ENCODE peak calls at places on chromosomes 16 and 17, in nine cellular contexts. One of them, this sample, is unnamed.
A peak's percentile ranks its signal among the peaks of the same experiment; 100 is the strongest.

GRCh38 chr17:61833536-61834203 is 29.7 kb downstream of the BRIP1 start:
- DNase-seq in adrenal gland: no peak
- DNase-seq in stomach: no peak
- DNase-seq in right cardiac atrium: no peak
- DNase-seq in aorta: no peak
- DNase-seq in naive thymus-derived CD4-positive, alpha-beta T cell: no peak
- DNase-seq in cardiac muscle cell: no peak
- DNase-seq in CD4-positive, CD25-positive, alpha-beta regulatory T cell: no peak
- DNase-seq in GM23338: peak; percentile 19
- DNase-seq in this sample: peak; percentile 68

GRCh38 chr16:51262428-51262827 is 111.4 kb upstream of the SALL1 start:
- DNase-seq in right cardiac atrium: no peak
- DNase-seq in CD4-positive, CD25-positive, alpha-beta regulatory T cell: no peak
- DNase-seq in GM23338: no peak
- DNase-seq in naive thymus-derived CD4-positive, alpha-beta T cell: no peak
- DNase-seq in aorta: no peak
- DNase-seq in adrenal gland: no peak
- DNase-seq in stomach: no peak
- DNase-seq in cardiac muscle cell: no peak
- DNase-seq in this sample: no peak

GRCh38 chr16:82302007-82302733 is 132.1 kb upstream of the MPHOSPH6 start:
- DNase-seq in cardiac muscle cell: no peak
- DNase-seq in aorta: no peak
- DNase-seq in GM23338: no peak
- DNase-seq in adrenal gland: no peak
- DNase-seq in stomach: no peak
- DNase-seq in CD4-positive, CD25-positive, alpha-beta regulatory T cell: no peak
- DNase-seq in right cardiac atrium: peak; percentile 49
- DNase-seq in naive thymus-derived CD4-positive, alpha-beta T cell: no peak
- DNase-seq in this sample: no peak

GRCh38 chr16:83994703-83995102 is 26.7 kb downstream of the NECAB2 start:
- DNase-seq in adrenal gland: no peak
- DNase-seq in CD4-positive, CD25-positive, alpha-beta regulatory T cell: no peak
- DNase-seq in cardiac muscle cell: no peak
- DNase-seq in aorta: peak; percentile 45
- DNase-seq in stomach: no peak
- DNase-seq in naive thymus-derived CD4-positive, alpha-beta T cell: no peak
- DNase-seq in right cardiac atrium: no peak
- DNase-seq in GM23338: no peak
- DNase-seq in this sample: no peak

GRCh38 chr17:48282303-48282702 is 147.7 kb downstream of the SKAP1 start:
- DNase-seq in GM23338: no peak
- DNase-seq in naive thymus-derived CD4-positive, alpha-beta T cell: no peak
- DNase-seq in aorta: no peak
- DNase-seq in adrenal gland: no peak
- DNase-seq in right cardiac atrium: no peak
- DNase-seq in cardiac muscle cell: no peak
- DNase-seq in stomach: no peak
- DNase-seq in CD4-positive, CD25-positive, alpha-beta regulatory T cell: no peak
- DNase-seq in this sample: no peak

GRCh38 chr17:35930211-35931065 is at the start of gene RDM1:
- DNase-seq in CD4-positive, CD25-positive, alpha-beta regulatory T cell: peak; percentile 90
- DNase-seq in naive thymus-derived CD4-positive, alpha-beta T cell: peak; percentile 59
- DNase-seq in aorta: peak; percentile 72
- DNase-seq in stomach: peak; percentile 56
- DNase-seq in cardiac muscle cell: peak; percentile 89
- DNase-seq in adrenal gland: peak; percentile 57
- DNase-seq in right cardiac atrium: peak; percentile 87
- DNase-seq in GM23338: peak; percentile 96
- DNase-seq in this sample: peak; percentile 35

GRCh38 chr17:73750975-73751374 is 106.7 kb upstream of the SDK2 start:
- DNase-seq in right cardiac atrium: no peak
- DNase-seq in GM23338: no peak
- DNase-seq in naive thymus-derived CD4-positive, alpha-beta T cell: no peak
- DNase-seq in cardiac muscle cell: peak; percentile 20
- DNase-seq in stomach: peak; percentile 37
- DNase-seq in CD4-positive, CD25-positive, alpha-beta regulatory T cell: no peak
- DNase-seq in adrenal gland: no peak
- DNase-seq in aorta: no peak
- DNase-seq in this sample: no peak

GRCh38 chr17:77210331-77210730 is 69.6 kb downstream of the SEC14L1 start:
- DNase-seq in naive thymus-derived CD4-positive, alpha-beta T cell: no peak
- DNase-seq in stomach: no peak
- DNase-seq in right cardiac atrium: no peak
- DNase-seq in GM23338: no peak
- DNase-seq in adrenal gland: no peak
- DNase-seq in CD4-positive, CD25-positive, alpha-beta regulatory T cell: no peak
- DNase-seq in cardiac muscle cell: no peak
- DNase-seq in aorta: no peak
- DNase-seq in this sample: no peak

GRCh38 chr16:86653289-86654006 is 75.1 kb downstream of the FOXL1 start:
- DNase-seq in CD4-positive, CD25-positive, alpha-beta regulatory T cell: no peak
- DNase-seq in cardiac muscle cell: no peak
- DNase-seq in stomach: no peak
- DNase-seq in naive thymus-derived CD4-positive, alpha-beta T cell: no peak
- DNase-seq in aorta: no peak
- DNase-seq in adrenal gland: no peak
- DNase-seq in GM23338: no peak
- DNase-seq in right cardiac atrium: no peak
- DNase-seq in this sample: no peak

GRCh38 chr16:78163772-78164391 is 64.4 kb downstream of the WWOX start:
- DNase-seq in aorta: no peak
- DNase-seq in right cardiac atrium: no peak
- DNase-seq in CD4-positive, CD25-positive, alpha-beta regulatory T cell: no peak
- DNase-seq in stomach: no peak
- DNase-seq in GM23338: no peak
- DNase-seq in naive thymus-derived CD4-positive, alpha-beta T cell: no peak
- DNase-seq in adrenal gland: no peak
- DNase-seq in cardiac muscle cell: no peak
- DNase-seq in this sample: no peak

GRCh38 chr16:84985079-84986065 is 26.0 kb downstream of the ZDHHC7 start:
- DNase-seq in stomach: no peak
- DNase-seq in aorta: no peak
- DNase-seq in GM23338: no peak
- DNase-seq in CD4-positive, CD25-positive, alpha-beta regulatory T cell: no peak
- DNase-seq in right cardiac atrium: no peak
- DNase-seq in naive thymus-derived CD4-positive, alpha-beta T cell: no peak
- DNase-seq in adrenal gland: peak; percentile 63
- DNase-seq in cardiac muscle cell: no peak
- DNase-seq in this sample: peak; percentile 86

GRCh38 chr16:63841271-63841670 is 1280.6 kb downstream of the CDH11 start:
- DNase-seq in GM23338: no peak
- DNase-seq in cardiac muscle cell: no peak
- DNase-seq in stomach: no peak
- DNase-seq in right cardiac atrium: no peak
- DNase-seq in naive thymus-derived CD4-positive, alpha-beta T cell: no peak
- DNase-seq in aorta: no peak
- DNase-seq in adrenal gland: no peak
- DNase-seq in CD4-positive, CD25-positive, alpha-beta regulatory T cell: no peak
- DNase-seq in this sample: no peak

DNA sequence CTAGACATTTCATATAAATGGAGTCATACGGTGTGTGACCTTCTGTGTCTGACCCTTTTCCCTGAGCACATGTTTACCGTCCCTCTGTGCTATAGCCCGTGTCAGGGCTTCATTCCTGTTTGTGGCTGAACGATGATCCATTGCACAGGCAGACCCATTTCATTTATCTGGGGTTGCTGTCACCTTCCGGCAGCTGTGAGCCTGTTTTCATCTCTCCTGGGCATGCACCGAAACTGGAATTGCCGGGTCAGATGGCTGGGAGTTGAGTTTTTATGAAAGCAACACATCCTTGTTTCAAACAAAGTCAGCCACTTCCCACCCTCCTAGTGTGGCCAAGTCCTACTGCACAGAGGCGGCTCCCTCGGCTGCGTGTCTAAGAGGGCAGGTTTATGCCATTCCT is 25.5 kb downstream of the BAIAP2 start:
- DNase-seq in adrenal gland: no peak
- DNase-seq in stomach: no peak
- DNase-seq in naive thymus-derived CD4-positive, alpha-beta T cell: no peak
- DNase-seq in GM23338: no peak
- DNase-seq in cardiac muscle cell: no peak
- DNase-seq in CD4-positive, CD25-positive, alpha-beta regulatory T cell: no peak
- DNase-seq in aorta: no peak
- DNase-seq in right cardiac atrium: no peak
- DNase-seq in this sample: no peak
- H3K4me1 ChIP-seq in adrenal gland: no peaks in the 10 kb centered on the region
- H3K4me1 ChIP-seq in stomach: peaks cover 68% of the 10 kb centered on the region
- H3K4me1 ChIP-seq in naive thymus-derived CD4-positive, alpha-beta T cell: no peaks in the 10 kb centered on the region
- H3K4me1 ChIP-seq in GM23338: no peaks in the 10 kb centered on the region
- H3K4me1 ChIP-seq in cardiac muscle cell: peaks cover 15% of the 10 kb centered on the region
- H3K4me1 ChIP-seq in CD4-positive, CD25-positive, alpha-beta regulatory T cell: no peaks in the 10 kb centered on the region
- H3K4me1 ChIP-seq in aorta: no peaks in the 10 kb centered on the region
- H3K4me1 ChIP-seq in right cardiac atrium: peaks cover 20% of the 10 kb centered on the region
- H3K4me1 ChIP-seq in this sample: peaks cover 38% of the 10 kb centered on the region

DNA sequence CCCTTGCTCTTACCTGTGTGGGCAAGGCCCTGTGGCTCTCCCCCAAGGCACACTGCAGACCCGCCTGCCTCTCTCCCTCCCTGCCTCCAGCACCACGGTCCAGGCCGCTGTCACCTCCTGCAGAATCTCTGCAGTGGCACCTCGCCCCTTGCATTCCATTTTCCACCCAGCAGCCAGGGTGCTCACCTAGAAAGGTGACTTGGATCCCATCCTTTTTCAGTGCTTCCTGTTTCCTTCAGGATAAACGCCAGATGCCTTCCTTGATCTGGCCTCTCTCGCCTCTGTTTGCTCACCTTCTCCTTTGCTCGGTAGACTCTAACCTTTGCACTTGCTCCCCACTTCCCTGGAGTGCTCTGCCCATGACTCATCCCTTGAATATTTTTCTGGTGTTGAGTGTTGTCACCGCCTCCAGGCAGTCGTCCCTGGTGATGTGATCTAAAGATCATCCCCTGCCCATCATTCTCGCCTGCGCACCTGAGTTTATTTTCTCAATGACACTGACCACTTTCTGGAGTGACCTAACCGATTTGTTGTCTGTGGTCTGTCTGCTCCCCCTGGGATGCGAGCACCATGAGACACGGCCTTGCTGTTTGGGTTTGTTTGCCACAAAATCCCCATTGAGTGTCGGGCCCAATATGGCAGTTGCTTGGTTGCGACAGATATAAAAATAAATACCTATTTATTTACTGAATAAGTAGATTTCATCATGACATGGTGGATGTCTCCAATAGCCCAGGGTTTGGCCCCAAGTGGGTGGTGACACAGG is 79.1 kb upstream of the LGALS9 start:
- DNase-seq in cardiac muscle cell: no peak
- DNase-seq in GM23338: no peak
- DNase-seq in stomach: no peak
- DNase-seq in CD4-positive, CD25-positive, alpha-beta regulatory T cell: no peak
- DNase-seq in adrenal gland: no peak
- DNase-seq in naive thymus-derived CD4-positive, alpha-beta T cell: no peak
- DNase-seq in right cardiac atrium: peak; percentile 11
- DNase-seq in aorta: no peak
- DNase-seq in this sample: no peak
- H3K4me3 ChIP-seq in cardiac muscle cell: no peak overlapping the region
- H3K4me3 ChIP-seq in GM23338: no peak overlapping the region
- H3K4me3 ChIP-seq in stomach: no peak overlapping the region
- H3K4me3 ChIP-seq in CD4-positive, CD25-positive, alpha-beta regulatory T cell: no peak overlapping the region
- H3K4me3 ChIP-seq in adrenal gland: no peak overlapping the region
- H3K4me3 ChIP-seq in naive thymus-derived CD4-positive, alpha-beta T cell: no peak overlapping the region
- H3K4me3 ChIP-seq in right cardiac atrium: no peak overlapping the region
- H3K4me3 ChIP-seq in aorta: no peak overlapping the region
- H3K4me3 ChIP-seq in this sample: no peak overlapping the region

GRCh38 chr16:89370601-89371000 is 119.8 kb downstream of the ANKRD11 start:
- DNase-seq in adrenal gland: no peak
- DNase-seq in right cardiac atrium: no peak
- DNase-seq in CD4-positive, CD25-positive, alpha-beta regulatory T cell: no peak
- DNase-seq in aorta: no peak
- DNase-seq in cardiac muscle cell: no peak
- DNase-seq in GM23338: no peak
- DNase-seq in stomach: no peak
- DNase-seq in naive thymus-derived CD4-positive, alpha-beta T cell: no peak
- DNase-seq in this sample: no peak
- H3K4me1 ChIP-seq in adrenal gland: peaks cover 14% of the 10 kb centered on the region
- H3K4me1 ChIP-seq in right cardiac atrium: peaks cover 32% of the 10 kb centered on the region
- H3K4me1 ChIP-seq in CD4-positive, CD25-positive, alpha-beta regulatory T cell: peaks cover 55% of the 10 kb centered on the region
- H3K4me1 ChIP-seq in aorta: no peaks in the 10 kb centered on the region
- H3K4me1 ChIP-seq in cardiac muscle cell: peaks cover 20% of the 10 kb centered on the region
- H3K4me1 ChIP-seq in GM23338: peaks cover 50% of the 10 kb centered on the region
- H3K4me1 ChIP-seq in stomach: peaks cover 95% of the 10 kb centered on the region
- H3K4me1 ChIP-seq in naive thymus-derived CD4-positive, alpha-beta T cell: peaks cover 30% of the 10 kb centered on the region
- H3K4me1 ChIP-seq in this sample: peaks cover 23% of the 10 kb centered on the region

GRCh38 chr17:30924341-30924740 is 2.6 kb downstream of the ADAP2 start:
- DNase-seq in CD4-positive, CD25-positive, alpha-beta regulatory T cell: no peak
- DNase-seq in right cardiac atrium: no peak
- DNase-seq in adrenal gland: no peak
- DNase-seq in cardiac muscle cell: no peak
- DNase-seq in stomach: no peak
- DNase-seq in GM23338: peak; percentile 24
- DNase-seq in aorta: no peak
- DNase-seq in naive thymus-derived CD4-positive, alpha-beta T cell: no peak
- DNase-seq in this sample: no peak

GRCh38 chr17:30921544-30922196 is at the start of gene ADAP2:
- DNase-seq in right cardiac atrium: peak; percentile 86
- DNase-seq in cardiac muscle cell: peak; percentile 65
- DNase-seq in stomach: peak; percentile 75
- DNase-seq in adrenal gland: peak; percentile 67
- DNase-seq in GM23338: peak; percentile 75
- DNase-seq in aorta: peak; percentile 85
- DNase-seq in naive thymus-derived CD4-positive, alpha-beta T cell: peak; percentile 13
- DNase-seq in CD4-positive, CD25-positive, alpha-beta regulatory T cell: no peak
- DNase-seq in this sample: peak; percentile 25

GRCh38 chr17:30920683-30921543 is 832 bp upstream of the ADAP2 start:
- DNase-seq in aorta: no peak
- DNase-seq in stomach: no peak
- DNase-seq in naive thymus-derived CD4-positive, alpha-beta T cell: no peak
- DNase-seq in CD4-positive, CD25-positive, alpha-beta regulatory T cell: no peak
- DNase-seq in right cardiac atrium: no peak
- DNase-seq in adrenal gland: no peak
- DNase-seq in GM23338: no peak
- DNase-seq in cardiac muscle cell: no peak
- DNase-seq in this sample: no peak

GRCh38 chr17:30920282-30920681 is 1.5 kb upstream of the ADAP2 start:
- DNase-seq in stomach: no peak
- DNase-seq in naive thymus-derived CD4-positive, alpha-beta T cell: no peak
- DNase-seq in GM23338: peak; percentile 67
- DNase-seq in adrenal gland: no peak
- DNase-seq in aorta: no peak
- DNase-seq in CD4-positive, CD25-positive, alpha-beta regulatory T cell: no peak
- DNase-seq in right cardiac atrium: no peak
- DNase-seq in cardiac muscle cell: peak; percentile 22
- DNase-seq in this sample: no peak

DNA sequence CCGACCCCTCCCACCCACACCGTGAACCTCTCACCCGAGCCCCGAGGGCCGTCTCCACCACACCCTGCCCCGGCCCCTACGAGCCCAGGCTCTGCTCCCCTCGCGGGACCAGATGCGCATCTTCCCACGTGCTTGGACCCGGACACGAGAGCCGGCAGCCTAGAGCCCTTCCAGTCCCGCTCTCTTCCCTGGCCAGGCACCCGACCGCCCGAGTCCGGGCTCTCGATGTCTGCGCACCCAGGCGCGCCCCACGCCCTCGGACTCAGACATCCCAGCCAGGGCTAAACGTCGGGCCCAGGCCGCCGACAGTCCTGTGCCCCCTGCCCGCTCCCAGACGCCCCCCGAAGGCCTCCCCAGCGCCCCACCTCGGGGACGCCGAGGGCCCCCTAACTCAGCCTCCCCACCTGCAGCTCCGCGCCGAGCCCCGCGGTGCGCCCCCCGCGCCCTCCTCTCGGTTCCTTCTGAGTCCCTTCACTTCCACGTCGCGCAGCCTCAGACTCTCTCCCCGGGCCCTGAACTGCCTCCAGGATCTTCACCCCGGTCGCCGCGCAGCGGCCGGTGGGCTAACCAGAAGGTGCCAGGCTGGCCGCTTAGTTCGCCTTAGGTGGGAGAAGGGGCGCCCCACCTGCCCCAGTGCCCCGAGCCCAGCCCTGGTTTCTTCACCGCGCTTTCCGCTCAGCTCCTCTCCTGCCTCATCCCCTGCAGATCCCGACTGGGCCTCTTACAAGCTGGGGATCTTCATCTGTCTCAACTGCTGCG is 669 bp downstream of the ADAP2 start:
- DNase-seq in stomach: no peak
- DNase-seq in cardiac muscle cell: peak; percentile 3
- DNase-seq in GM23338: peak; percentile 66
- DNase-seq in right cardiac atrium: peak; percentile 56
- DNase-seq in aorta: peak; percentile 64
- DNase-seq in naive thymus-derived CD4-positive, alpha-beta T cell: peak; percentile 14
- DNase-seq in CD4-positive, CD25-positive, alpha-beta regulatory T cell: no peak
- DNase-seq in adrenal gland: no peak
- DNase-seq in this sample: peak; percentile 24
- H3K4me3 ChIP-seq in stomach: peak overlapping the region; percentile 63
- H3K4me3 ChIP-seq in cardiac muscle cell: peak overlapping the region; percentile 45
- H3K4me3 ChIP-seq in GM23338: peak overlapping the region; percentile 75
- H3K4me3 ChIP-seq in right cardiac atrium: peak overlapping the region; percentile 66
- H3K4me3 ChIP-seq in aorta: peak overlapping the region; percentile 65
- H3K4me3 ChIP-seq in naive thymus-derived CD4-positive, alpha-beta T cell: no peak overlapping the region
- H3K4me3 ChIP-seq in CD4-positive, CD25-positive, alpha-beta regulatory T cell: no peak overlapping the region
- H3K4me3 ChIP-seq in adrenal gland: no peak overlapping the region
- H3K4me3 ChIP-seq in this sample: peak overlapping the region; percentile 66

This sample was measured in adipocyte.